ENCODE peak calls at places on chromosome 5, in eight cellular contexts. Z is cardiac muscle cell, M is aorta, G is HepG2, F is adrenal gland, E is mammary epithelial cell, A is psoas muscle, N is neuronal stem cell. I is an unnamed sample.

GRCh38 chr5:128271859-128272446 is 188.4 kb downstream of the SLC12A2 start:
- DNase-seq in Z (peak; percentile 83), M (no peak), G (no peak), F (peak; percentile 36), E (peak; percentile 69), A (no peak), N (no peak), I (no peak)

GRCh38 chr5:142613231-142613630 is 72.7 kb downstream of the FGF1 start:
- DNase-seq in Z (peak; percentile 58), M (no peak), G (no peak), F (no peak), E (no peak), A (no peak), N (no peak), I (no peak)

GRCh38 chr5:151130922-151131891 is 26.4 kb downstream of the ANXA6 start:
- DNase-seq in Z (no peak), M (no peak), G (no peak), F (no peak), E (no peak), A (no peak), N (no peak), I (no peak)

GRCh38 chr5:34043099-34043876 is at the start of gene C1QTNF3:
- DNase-seq in Z (peak; percentile 8), M (no peak), G (no peak), F (no peak), E (no peak), A (no peak), N (no peak), I (no peak)

GRCh38 chr5:112640495-112640894 is 97.2 kb upstream of the APC start:
- DNase-seq in Z (no peak), M (no peak), G (no peak), F (no peak), E (no peak), A (no peak), N (no peak), I (no peak)

GRCh38 chr5:109529520-109529919 is 119.7 kb upstream of the PJA2 start:
- DNase-seq in Z (peak; percentile 73), M (no peak), G (no peak), F (peak; percentile 32), E (peak; percentile 18), A (peak; percentile 41), N (no peak), I (no peak)

GRCh38 chr5:176789873-176790615 is 20.3 kb upstream of the UNC5A start:
- DNase-seq in Z (no peak), M (no peak), G (no peak), F (no peak), E (peak; percentile 47), A (no peak), N (no peak), I (no peak)

GRCh38 chr5:12292610-12293204 is 388.5 kb upstream of the CTNND2 start:
- DNase-seq in Z (no peak), M (no peak), G (no peak), F (no peak), E (peak; percentile 6), A (no peak), N (peak; percentile 6), I (no peak)

GRCh38 chr5:174412374-174412773 is 312.0 kb upstream of the MSX2 start:
- DNase-seq in Z (no peak), M (no peak), G (no peak), F (no peak), E (no peak), A (no peak), N (no peak), I (no peak)

GRCh38 chr5:124660229-124661093 is 86.0 kb downstream of the ZNF608 start:
- DNase-seq in Z (peak; percentile 89), M (no peak), G (no peak), F (no peak), E (peak; percentile 74), A (no peak), N (no peak), I (no peak)
- H3K27ac ChIP-seq in Z (peak overlapping the region; percentile 95), M (peak overlapping the region; percentile 48), G (peak overlapping the region; percentile 61), F (no peak overlapping the region), E (peak overlapping the region; percentile 95), A (peak overlapping the region; percentile 31), N (peak overlapping the region; percentile 62), I (no peak overlapping the region)

GRCh38 chr5:138597660-138598400 is 22.6 kb upstream of the HSPA9 start:
- DNase-seq in Z (peak; percentile 11), M (no peak), G (no peak), F (peak; percentile 8), E (no peak), A (no peak), N (no peak), I (no peak)
- H3K4me1 ChIP-seq in Z (peaks cover 5% of the 10 kb centered on the region), M (no peaks in the 10 kb centered on the region), G (peaks cover 7% of the 10 kb centered on the region), F (no peaks in the 10 kb centered on the region), E (peaks cover 3% of the 10 kb centered on the region), A (no peaks in the 10 kb centered on the region), N (peaks cover 24% of the 10 kb centered on the region), I (no peaks in the 10 kb centered on the region)

GRCh38 chr5:141298376-141298775 is 5.5 kb downstream of the SLC25A2 start:
- DNase-seq in Z (peak; percentile 40), M (no peak), G (no peak), F (no peak), E (no peak), A (no peak), N (no peak), I (no peak)

GRCh38 chr5:141306630-141307029 is 2.8 kb upstream of the SLC25A2 start:
- DNase-seq in Z (no peak), M (no peak), G (no peak), F (no peak), E (no peak), A (no peak), N (no peak), I (no peak)

GRCh38 chr5:141303756-141304155 is at the start of gene SLC25A2:
- DNase-seq in Z (no peak), M (no peak), G (no peak), F (no peak), E (no peak), A (no peak), N (no peak), I (no peak)
- H3K9me3 ChIP-seq in Z (no peaks in the 10 kb centered on the region), M (peaks cover 14% of the 10 kb centered on the region), G (peaks cover 46% of the 10 kb centered on the region), F (peaks cover 72% of the 10 kb centered on the region), E (peaks cover 24% of the 10 kb centered on the region), A (peaks cover 54% of the 10 kb centered on the region), N (peaks cover 54% of the 10 kb centered on the region), I (peaks cover 85% of the 10 kb centered on the region)

GRCh38 chr5:58239731-58240130 is 220.2 kb downstream of the PLK2 start:
- DNase-seq in Z (no peak), M (no peak), G (no peak), F (no peak), E (no peak), A (no peak), N (no peak), I (no peak)

GRCh38 chr5:58236498-58236897 is 223.4 kb downstream of the PLK2 start:
- DNase-seq in Z (no peak), M (no peak), G (no peak), F (no peak), E (no peak), A (no peak), N (no peak), I (no peak)

GRCh38 chr5:58241383-58241782 is 218.5 kb downstream of the PLK2 start:
- DNase-seq in Z (peak; percentile 47), M (no peak), G (no peak), F (peak; percentile 21), E (no peak), A (no peak), N (no peak), I (no peak)

GRCh38 chr5:58239075-58239474 is 220.8 kb downstream of the PLK2 start:
- DNase-seq in Z (no peak), M (no peak), G (no peak), F (no peak), E (no peak), A (no peak), N (no peak), I (no peak)

DNA sequence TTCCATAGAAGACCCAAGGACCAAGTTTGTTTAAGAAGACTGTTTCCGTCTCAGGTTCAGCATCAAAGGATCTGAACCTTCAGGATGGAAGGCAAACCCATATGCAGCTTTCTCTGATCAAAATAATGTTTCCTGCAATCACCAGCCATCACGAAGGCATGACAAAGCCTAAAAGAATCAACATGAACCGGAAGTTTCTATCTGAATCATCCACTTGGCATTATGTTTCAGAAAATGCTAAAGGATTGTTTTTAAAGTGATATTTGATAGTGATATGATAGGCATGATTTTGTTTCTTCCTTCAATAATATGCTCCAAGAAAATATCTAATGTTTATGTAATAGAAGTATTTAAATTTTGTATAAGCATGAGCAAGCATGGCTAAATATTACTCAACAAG is 219.6 kb downstream of the PLK2 start:
- DNase-seq in Z (peak; percentile 42), M (no peak), G (no peak), F (no peak), E (peak; percentile 64), A (no peak), N (no peak), I (no peak)
- H3K27ac ChIP-seq in Z (no peak overlapping the region), M (no peak overlapping the region), G (no peak overlapping the region), F (no peak overlapping the region), E (peak overlapping the region; percentile 11), A (no peak overlapping the region), N (no peak overlapping the region), I (no peak overlapping the region)

GRCh38 chr5:95809414-95809960 is 13.0 kb downstream of the GLRX start:
- DNase-seq in Z (peak; percentile 79), M (no peak), G (no peak), F (peak; percentile 60), E (no peak), A (peak; percentile 66), N (no peak), I (no peak)
- H3K4me1 ChIP-seq in Z (peaks cover 53% of the 10 kb centered on the region), M (peaks cover 3% of the 10 kb centered on the region), G (peaks cover 59% of the 10 kb centered on the region), F (peaks cover 45% of the 10 kb centered on the region), E (no peaks in the 10 kb centered on the region), A (peaks cover 38% of the 10 kb centered on the region), N (peaks cover 10% of the 10 kb centered on the region), I (peaks cover 31% of the 10 kb centered on the region)

DNA sequence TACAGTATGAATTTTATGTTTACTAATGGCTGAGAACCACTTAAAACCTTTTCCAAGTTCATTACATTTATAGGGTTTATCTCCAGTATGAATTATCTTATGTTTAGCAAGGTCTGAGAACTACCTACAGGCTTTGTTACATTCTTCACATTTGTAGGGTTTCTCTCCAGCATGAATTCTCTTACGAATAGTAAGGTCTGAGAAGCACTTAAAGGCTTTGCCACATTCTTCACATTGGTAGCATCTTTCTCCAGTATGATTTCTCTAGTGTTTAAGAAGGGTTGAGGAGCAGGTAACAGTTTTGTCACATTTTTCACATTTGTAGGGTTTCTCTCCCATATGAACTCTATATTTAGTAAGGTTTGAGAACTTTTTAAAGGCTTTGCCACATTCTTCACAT is 1127.4 kb downstream of the EFNA5 start:
- DNase-seq in Z (no peak), M (no peak), G (no peak), F (no peak), E (no peak), A (no peak), N (no peak), I (no peak)
- H3K9me3 ChIP-seq in Z (no peaks in the 10 kb centered on the region), M (peaks cover 5% of the 10 kb centered on the region), G (peaks cover 48% of the 10 kb centered on the region), F (no peaks in the 10 kb centered on the region), E (peaks cover 13% of the 10 kb centered on the region), A (peaks cover 3% of the 10 kb centered on the region), N (peaks cover 18% of the 10 kb centered on the region), I (no peaks in the 10 kb centered on the region)